ENCODE peak calls at places on chromosomes 7 and 10, in eight cellular contexts. U, P, S, E, Z, J, W and G are unnamed samples.
A peak's percentile ranks its signal among the peaks of the same experiment; 100 is the strongest.

GRCh38 chr10:83725567-83725966 is 413.7 kb upstream of the GHITM start:
- DNase-seq in U (no peak), P (no peak), S (no peak), E (no peak), Z (no peak), J (peak; percentile 37), W (no peak), G (no peak)

GRCh38 chr10:95536894-95537542 is 24.2 kb downstream of the SORBS1 start:
- DNase-seq in U (no peak), P (no peak), S (no peak), E (no peak), Z (no peak), J (no peak), W (peak; percentile 25), G (no peak)

GRCh38 chr10:97140887-97141745 is 44.6 kb downstream of the SLIT1 start:
- DNase-seq in U (no peak), P (no peak), S (no peak), E (no peak), Z (no peak), J (peak; percentile 59), W (no peak), G (no peak)

GRCh38 chr7:2474813-2475677 is 1.2 kb downstream of the GRIFIN start:
- DNase-seq in U (no peak), P (no peak), S (no peak), E (no peak), Z (no peak), J (no peak), W (no peak), G (no peak)

GRCh38 chr10:1698185-1698584 is 39.1 kb downstream of the ADARB2 start:
- DNase-seq in U (no peak), P (no peak), S (no peak), E (no peak), Z (no peak), J (peak; percentile 30), W (no peak), G (no peak)

GRCh38 chr7:22043367-22043766 is 97.7 kb upstream of the CDCA7L start:
- DNase-seq in U (no peak), P (no peak), S (no peak), E (no peak), Z (no peak), J (no peak), W (no peak), G (no peak)

GRCh38 chr7:20340839-20341238 is 10.1 kb downstream of the ITGB8 start:
- DNase-seq in U (no peak), P (no peak), S (no peak), E (no peak), Z (no peak), J (peak; percentile 45), W (peak; percentile 97), G (no peak)

GRCh38 chr7:151704284-151704968 is 172.5 kb downstream of the PRKAG2 start:
- DNase-seq in U (no peak), P (no peak), S (no peak), E (no peak), Z (no peak), J (no peak), W (no peak), G (no peak)

GRCh38 chr7:148787571-148788295 is 89.0 kb downstream of the CUL1 start:
- DNase-seq in U (no peak), P (no peak), S (no peak), E (peak; percentile 49), Z (no peak), J (no peak), W (no peak), G (no peak)

GRCh38 chr7:66198461-66198860 is 6.7 kb upstream of the TPST1 start:
- DNase-seq in U (no peak), P (peak; percentile 28), S (no peak), E (no peak), Z (no peak), J (no peak), W (no peak), G (no peak)

GRCh38 chr7:105675873-105676484 is 94.7 kb upstream of the EFCAB10 start:
- DNase-seq in U (no peak), P (peak; percentile 71), S (no peak), E (peak; percentile 59), Z (peak; percentile 62), J (no peak), W (no peak), G (peak; percentile 49)

GRCh38 chr10:67780759-67781538 is 57.0 kb downstream of the DNAJC12 start:
- DNase-seq in U (no peak), P (no peak), S (no peak), E (no peak), Z (no peak), J (no peak), W (no peak), G (no peak)

GRCh38 chr10:30463944-30464451 is 30.0 kb downstream of the MAP3K8 start:
- DNase-seq in U (no peak), P (no peak), S (no peak), E (no peak), Z (no peak), J (peak; percentile 10), W (peak; percentile 18), G (no peak)

GRCh38 chr10:72336259-72337038 is 18.3 kb downstream of the DNAJB12 start:
- DNase-seq in U (no peak), P (no peak), S (no peak), E (no peak), Z (no peak), J (no peak), W (peak; percentile 68), G (no peak)

GRCh38 chr7:17239683-17240521 is 58.5 kb upstream of the AHR start:
- DNase-seq in U (no peak), P (no peak), S (no peak), E (peak; percentile 9), Z (no peak), J (peak; percentile 7), W (peak; percentile 52), G (no peak)

GRCh38 chr7:67413670-67414069 is 417.0 kb downstream of the TYW1 start:
- DNase-seq in U (no peak), P (no peak), S (no peak), E (no peak), Z (no peak), J (no peak), W (no peak), G (no peak)

GRCh38 chr10:20981419-20981953 is 84.4 kb upstream of the NEBL start:
- DNase-seq in U (no peak), P (no peak), S (no peak), E (no peak), Z (no peak), J (no peak), W (no peak), G (no peak)

GRCh38 chr10:79247373-79248137 is 99.7 kb upstream of the PPIF start:
- DNase-seq in U (no peak), P (no peak), S (no peak), E (no peak), Z (no peak), J (no peak), W (no peak), G (peak; percentile 3)

GRCh38 chr10:79248341-79248931 is 98.8 kb upstream of the PPIF start:
- DNase-seq in U (no peak), P (peak; percentile 74), S (peak; percentile 60), E (no peak), Z (no peak), J (no peak), W (no peak), G (peak; percentile 71)

GRCh38 chr10:79252450-79252849 is 94.8 kb upstream of the PPIF start:
- DNase-seq in U (no peak), P (no peak), S (no peak), E (no peak), Z (no peak), J (no peak), W (no peak), G (no peak)

GRCh38 chr10:79249156-79250121 is 97.8 kb upstream of the PPIF start:
- DNase-seq in U (no peak), P (no peak), S (no peak), E (no peak), Z (no peak), J (no peak), W (no peak), G (no peak)

DNA sequence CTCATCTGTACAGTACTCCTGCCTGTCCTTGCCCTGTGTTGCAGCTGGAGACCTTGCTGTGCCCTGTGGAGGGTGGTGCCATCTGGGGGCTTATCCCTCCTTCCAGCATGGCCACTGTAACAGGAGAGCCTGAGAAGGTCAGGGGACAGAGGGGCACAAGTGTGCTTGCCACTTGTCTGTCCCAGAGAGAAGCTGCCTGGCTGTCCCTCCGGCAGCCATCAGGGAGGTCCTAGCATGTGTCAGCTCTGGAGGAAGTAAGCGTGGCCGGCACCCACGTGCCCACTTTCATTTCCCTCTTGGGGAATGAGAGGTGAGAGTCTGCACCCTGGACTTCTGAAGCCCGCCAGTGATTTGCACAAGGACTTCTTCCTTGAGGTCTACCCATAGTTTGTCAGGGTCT is 97.0 kb upstream of the PPIF start:
- DNase-seq in U (no peak), P (peak; percentile 74), S (no peak), E (no peak), Z (no peak), J (no peak), W (no peak), G (no peak)
- H3K4me1 ChIP-seq in U (no peaks in the 10 kb centered on the region), P (peaks cover 85% of the 10 kb centered on the region), S (peaks cover 52% of the 10 kb centered on the region), E (no peaks in the 10 kb centered on the region), Z (peaks cover 19% of the 10 kb centered on the region), J (peaks cover 5% of the 10 kb centered on the region), W (peaks cover 9% of the 10 kb centered on the region), G (peaks cover 100% of the 10 kb centered on the region)

GRCh38 chr10:116688241-116688711 is 54.1 kb downstream of the HSPA12A start:
- DNase-seq in U (no peak), P (peak; percentile 58), S (peak; percentile 42), E (no peak), Z (no peak), J (peak; percentile 88), W (peak; percentile 15), G (peak; percentile 34)
- H3K4me3 ChIP-seq in U (no peak overlapping the region), P (no peak overlapping the region), S (no peak overlapping the region), E (no peak overlapping the region), Z (no peak overlapping the region), J (no peak overlapping the region), W (no peak overlapping the region), G (no peak overlapping the region)

GRCh38 chr10:44089671-44090070 is 295.2 kb downstream of the CXCL12 start:
- DNase-seq in U (no peak), P (no peak), S (no peak), E (no peak), Z (no peak), J (no peak), W (no peak), G (no peak)
- H3K27ac ChIP-seq in U (no peak overlapping the region), P (no peak overlapping the region), S (no peak overlapping the region), E (no peak overlapping the region), Z (no peak overlapping the region), J (no peak overlapping the region), W (no peak overlapping the region), G (no peak overlapping the region)

GRCh38 chr7:100721505-100721812 is 1.2 kb downstream of the EPO start:
- DNase-seq in U (no peak), P (no peak), S (no peak), E (no peak), Z (no peak), J (no peak), W (no peak), G (no peak)
- H3K4me1 ChIP-seq in U (no peaks in the 10 kb centered on the region), P (no peaks in the 10 kb centered on the region), S (peaks cover 6% of the 10 kb centered on the region), E (no peaks in the 10 kb centered on the region), Z (no peaks in the 10 kb centered on the region), J (no peaks in the 10 kb centered on the region), W (peaks cover 11% of the 10 kb centered on the region), G (no peaks in the 10 kb centered on the region)